ENCODE peak calls at places on chromosomes 1 and 21, in five cellular contexts. V, N, O, M and U are unnamed samples.
A peak's percentile ranks its signal among the peaks of the same experiment; 100 is the strongest.

GRCh38 chr1:232676307-232676706 is 46.4 kb upstream of the SIPA1L2 start:
- DNase-seq in V (no peak), N (no peak), O (no peak), M (no peak), U (no peak)

GRCh38 chr1:121558514-121558913 is 373.7 kb downstream of the SRGAP2C start:
- DNase-seq in V (peak; percentile 86), N (peak; percentile 5), O (no peak), M (no peak), U (no peak)

GRCh38 chr1:167457936-167458584 is 60.3 kb downstream of the CD247 start:
- DNase-seq in V (no peak), N (no peak), O (no peak), M (no peak), U (no peak)

GRCh38 chr1:226436855-226437491 is 29.1 kb upstream of the PARP1 start:
- DNase-seq in V (no peak), N (no peak), O (no peak), M (no peak), U (no peak)

GRCh38 chr1:75083223-75083622 is 51.0 kb upstream of the LHX8 start:
- DNase-seq in V (no peak), N (no peak), O (no peak), M (no peak), U (no peak)

GRCh38 chr1:197911172-197911856 is 5.9 kb upstream of the LHX9 start:
- DNase-seq in V (no peak), N (no peak), O (no peak), M (no peak), U (no peak)

GRCh38 chr1:211833174-211833820 is 2.7 kb upstream of the LPGAT1 start:
- DNase-seq in V (no peak), N (no peak), O (no peak), M (no peak), U (no peak)

GRCh38 chr1:200217703-200218102 is 190.2 kb downstream of the NR5A2 start:
- DNase-seq in V (no peak), N (no peak), O (no peak), M (no peak), U (no peak)

GRCh38 chr21:45128613-45129226 is 54.3 kb downstream of the ADARB1 start:
- DNase-seq in V (no peak), N (peak; percentile 35), O (peak; percentile 64), M (peak; percentile 79), U (peak; percentile 34)

GRCh38 chr1:203569490-203570318 is 56.9 kb upstream of the ATP2B4 start:
- DNase-seq in V (no peak), N (no peak), O (no peak), M (no peak), U (no peak)

GRCh38 chr1:181485276-181486097 is 2.2 kb downstream of the CACNA1E start:
- DNase-seq in V (no peak), N (no peak), O (no peak), M (peak; percentile 39), U (no peak)

GRCh38 chr1:227741166-227741870 is 6.1 kb downstream of the SNAP47 start:
- DNase-seq in V (no peak), N (no peak), O (no peak), M (no peak), U (no peak)